ENCODE peak calls at places on chromosomes 16 and 17, in ten cellular contexts. P, G, R, K, M, Y, Z, F, I and H are unnamed samples.

GRCh38 chr17:57582881-57583756 is 162.0 kb downstream of the CCDC182 start:
- DNase-seq in P (no peak), G (no peak), R (no peak), K (no peak), M (no peak), Y (no peak), Z (no peak), F (no peak), I (no peak), H (no peak)

GRCh38 chr17:28885363-28885762 is 12.2 kb downstream of the FLOT2 start:
- DNase-seq in P (no peak), G (no peak), R (no peak), K (no peak), M (no peak), Y (no peak), Z (no peak), F (no peak), I (no peak), H (no peak)

GRCh38 chr16:11253995-11254912 is 1.8 kb downstream of the SOCS1 start:
- DNase-seq in P (no peak), G (no peak), R (no peak), K (no peak), M (no peak), Y (no peak), Z (no peak), F (no peak), I (no peak), H (no peak)

GRCh38 chr16:68382296-68382718 is 66.0 kb downstream of the SMPD3 start:
- DNase-seq in P (no peak), G (no peak), R (no peak), K (no peak), M (no peak), Y (peak), Z (no peak), F (no peak), I (no peak), H (no peak)

GRCh38 chr16:2428051-2428786 is 1.0 kb upstream of the CCNF start:
- DNase-seq in P (peak), G (no peak), R (no peak), K (peak), M (no peak), Y (peak), Z (peak), F (peak), I (no peak), H (peak)

GRCh38 chr17:7355053-7355452 is at the start of gene TMEM95:
- DNase-seq in P (no peak), G (no peak), R (no peak), K (no peak), M (peak), Y (no peak), Z (peak), F (peak), I (no peak), H (peak)

GRCh38 chr17:75110307-75110937 is 653 bp downstream of the ARMC7 start:
- DNase-seq in P (peak), G (no peak), R (no peak), K (peak), M (no peak), Y (peak), Z (no peak), F (no peak), I (no peak), H (no peak)

GRCh38 chr16:2235234-2235651 is 1.0 kb upstream of the DNASE1L2 start:
- DNase-seq in P (peak), G (no peak), R (no peak), K (no peak), M (no peak), Y (no peak), Z (no peak), F (no peak), I (no peak), H (no peak)

GRCh38 chr16:68300736-68301459 is 9.8 kb downstream of the SLC7A6OS start:
- DNase-seq in P (no peak), G (no peak), R (no peak), K (no peak), M (no peak), Y (no peak), Z (no peak), F (no peak), I (no peak), H (no peak)

GRCh38 chr16:27377666-27378485 is 24.1 kb upstream of the IL21R start:
- DNase-seq in P (peak), G (no peak), R (no peak), K (no peak), M (no peak), Y (no peak), Z (no peak), F (no peak), I (no peak), H (no peak)

GRCh38 chr17:3960764-3961163 is 3.5 kb downstream of the ATP2A3 start:
- DNase-seq in P (no peak), G (no peak), R (no peak), K (peak), M (no peak), Y (no peak), Z (no peak), F (no peak), I (no peak), H (no peak)

GRCh38 chr16:18024566-18024965 is 312.0 kb downstream of the NPIPA8 start:
- DNase-seq in P (no peak), G (no peak), R (no peak), K (no peak), M (no peak), Y (no peak), Z (no peak), F (no peak), I (no peak), H (no peak)